ENCODE peak calls at places on chromosomes 12 and 14, in five cellular contexts. One of them, this sample, is unnamed.

GRCh38 chr12:31853520-31853919 is 105.7 kb upstream of the RESF1 start:
- DNase-seq in lower lobe of right lung: no peak
- DNase-seq in mammary epithelial cell: no peak
- DNase-seq in ovary: no peak
- DNase-seq in psoas muscle: no peak
- DNase-seq in this sample: no peak

GRCh38 chr12:122473543-122474323 is 27.0 kb downstream of the ZCCHC8 start:
- DNase-seq in lower lobe of right lung: no peak
- DNase-seq in psoas muscle: no peak
- DNase-seq in mammary epithelial cell: peak
- DNase-seq in ovary: peak
- DNase-seq in this sample: no peak

GRCh38 chr12:3885179-3886094 is 12.2 kb upstream of the PARP11 start:
- DNase-seq in psoas muscle: no peak
- DNase-seq in ovary: no peak
- DNase-seq in mammary epithelial cell: peak
- DNase-seq in lower lobe of right lung: no peak
- DNase-seq in this sample: peak

GRCh38 chr12:124392271-124392990 is 97.5 kb downstream of the RFLNA start:
- DNase-seq in ovary: peak
- DNase-seq in psoas muscle: peak
- DNase-seq in mammary epithelial cell: no peak
- DNase-seq in lower lobe of right lung: peak
- DNase-seq in this sample: no peak

GRCh38 chr12:116287850-116288301 is 10.4 kb upstream of the MED13L start:
- DNase-seq in psoas muscle: no peak
- DNase-seq in ovary: no peak
- DNase-seq in lower lobe of right lung: no peak
- DNase-seq in mammary epithelial cell: no peak
- DNase-seq in this sample: no peak

GRCh38 chr14:58628381-58628780 is 9.4 kb upstream of the DACT1 start:
- DNase-seq in mammary epithelial cell: no peak
- DNase-seq in lower lobe of right lung: no peak
- DNase-seq in ovary: no peak
- DNase-seq in psoas muscle: no peak
- DNase-seq in this sample: no peak

GRCh38 chr12:92468358-92469020 is 234.3 kb upstream of the PLEKHG7 start:
- DNase-seq in psoas muscle: no peak
- DNase-seq in lower lobe of right lung: no peak
- DNase-seq in mammary epithelial cell: no peak
- DNase-seq in ovary: no peak
- DNase-seq in this sample: no peak

GRCh38 chr12:97313471-97314190 is 149.0 kb upstream of the RMST start:
- DNase-seq in mammary epithelial cell: no peak
- DNase-seq in ovary: no peak
- DNase-seq in lower lobe of right lung: no peak
- DNase-seq in psoas muscle: no peak
- DNase-seq in this sample: no peak

GRCh38 chr12:24615967-24616411 is 332.9 kb downstream of the BCAT1 start:
- DNase-seq in lower lobe of right lung: no peak
- DNase-seq in ovary: no peak
- DNase-seq in psoas muscle: no peak
- DNase-seq in mammary epithelial cell: no peak
- DNase-seq in this sample: no peak

GRCh38 chr14:22791302-22791701 is 23.9 kb downstream of the SLC7A7 start:
- DNase-seq in mammary epithelial cell: peak
- DNase-seq in lower lobe of right lung: no peak
- DNase-seq in ovary: no peak
- DNase-seq in psoas muscle: no peak
- DNase-seq in this sample: no peak

GRCh38 chr14:53509845-53510244 is 356.7 kb upstream of the DDHD1 start:
- DNase-seq in psoas muscle: peak
- DNase-seq in lower lobe of right lung: no peak
- DNase-seq in ovary: peak
- DNase-seq in mammary epithelial cell: peak
- DNase-seq in this sample: peak

GRCh38 chr14:26982071-26982470 is 384.2 kb upstream of the NOVA1 start:
- DNase-seq in mammary epithelial cell: no peak
- DNase-seq in psoas muscle: no peak
- DNase-seq in lower lobe of right lung: no peak
- DNase-seq in ovary: no peak
- DNase-seq in this sample: no peak

GRCh38 chr14:102182901-102183619 is 43.4 kb downstream of the WDR20 start:
- DNase-seq in ovary: no peak
- DNase-seq in mammary epithelial cell: no peak
- DNase-seq in psoas muscle: no peak
- DNase-seq in lower lobe of right lung: no peak
- DNase-seq in this sample: no peak

GRCh38 chr12:11344504-11344903 is 34.3 kb upstream of the PRB4 start:
- DNase-seq in ovary: no peak
- DNase-seq in psoas muscle: no peak
- DNase-seq in mammary epithelial cell: no peak
- DNase-seq in lower lobe of right lung: no peak
- DNase-seq in this sample: no peak

GRCh38 chr12:46266869-46267617 is 1.8 kb downstream of the SLC38A1 start:
- DNase-seq in mammary epithelial cell: peak
- DNase-seq in lower lobe of right lung: peak
- DNase-seq in psoas muscle: peak
- DNase-seq in ovary: peak
- DNase-seq in this sample: no peak

GRCh38 chr14:32400480-32400879 is 71.4 kb downstream of the AKAP6 start:
- DNase-seq in lower lobe of right lung: no peak
- DNase-seq in ovary: no peak
- DNase-seq in psoas muscle: no peak
- DNase-seq in mammary epithelial cell: peak
- DNase-seq in this sample: no peak

GRCh38 chr12:43277630-43278267 is 274.3 kb downstream of the ADAMTS20 start:
- DNase-seq in lower lobe of right lung: no peak
- DNase-seq in ovary: no peak
- DNase-seq in psoas muscle: no peak
- DNase-seq in mammary epithelial cell: no peak
- DNase-seq in this sample: no peak

GRCh38 chr12:117032593-117033381 is 66.4 kb downstream of the TESC start:
- DNase-seq in lower lobe of right lung: no peak
- DNase-seq in ovary: peak
- DNase-seq in psoas muscle: no peak
- DNase-seq in mammary epithelial cell: no peak
- DNase-seq in this sample: no peak

GRCh38 chr12:12606793-12607589 is 4.7 kb upstream of the CREBL2 start:
- DNase-seq in ovary: no peak
- DNase-seq in psoas muscle: no peak
- DNase-seq in mammary epithelial cell: peak
- DNase-seq in lower lobe of right lung: no peak
- DNase-seq in this sample: no peak

GRCh38 chr12:101924647-101925046 is 47.3 kb downstream of the DRAM1 start:
- DNase-seq in psoas muscle: no peak
- DNase-seq in ovary: peak
- DNase-seq in lower lobe of right lung: no peak
- DNase-seq in mammary epithelial cell: no peak
- DNase-seq in this sample: no peak

GRCh38 chr12:101925352-101925751 is 48.0 kb downstream of the DRAM1 start:
- DNase-seq in ovary: peak
- DNase-seq in psoas muscle: peak
- DNase-seq in mammary epithelial cell: peak
- DNase-seq in lower lobe of right lung: peak
- DNase-seq in this sample: peak

GRCh38 chr12:101925935-101926334 is 48.6 kb downstream of the DRAM1 start:
- DNase-seq in mammary epithelial cell: no peak
- DNase-seq in psoas muscle: peak
- DNase-seq in lower lobe of right lung: peak
- DNase-seq in ovary: no peak
- DNase-seq in this sample: no peak

GRCh38 chr12:101920906-101921305 is 43.5 kb downstream of the DRAM1 start:
- DNase-seq in lower lobe of right lung: no peak
- DNase-seq in mammary epithelial cell: no peak
- DNase-seq in ovary: no peak
- DNase-seq in psoas muscle: no peak
- DNase-seq in this sample: no peak

GRCh38 chr12:101923049-101923718 is 45.8 kb downstream of the DRAM1 start:
- DNase-seq in ovary: no peak
- DNase-seq in lower lobe of right lung: no peak
- DNase-seq in psoas muscle: no peak
- DNase-seq in mammary epithelial cell: no peak
- DNase-seq in this sample: no peak
- H3K4me3 ChIP-seq in ovary: no peak
- H3K4me3 ChIP-seq in lower lobe of right lung: no peak
- H3K4me3 ChIP-seq in psoas muscle: no peak
- H3K4me3 ChIP-seq in mammary epithelial cell: no peak
- H3K4me3 ChIP-seq in this sample: no peak

DNA sequence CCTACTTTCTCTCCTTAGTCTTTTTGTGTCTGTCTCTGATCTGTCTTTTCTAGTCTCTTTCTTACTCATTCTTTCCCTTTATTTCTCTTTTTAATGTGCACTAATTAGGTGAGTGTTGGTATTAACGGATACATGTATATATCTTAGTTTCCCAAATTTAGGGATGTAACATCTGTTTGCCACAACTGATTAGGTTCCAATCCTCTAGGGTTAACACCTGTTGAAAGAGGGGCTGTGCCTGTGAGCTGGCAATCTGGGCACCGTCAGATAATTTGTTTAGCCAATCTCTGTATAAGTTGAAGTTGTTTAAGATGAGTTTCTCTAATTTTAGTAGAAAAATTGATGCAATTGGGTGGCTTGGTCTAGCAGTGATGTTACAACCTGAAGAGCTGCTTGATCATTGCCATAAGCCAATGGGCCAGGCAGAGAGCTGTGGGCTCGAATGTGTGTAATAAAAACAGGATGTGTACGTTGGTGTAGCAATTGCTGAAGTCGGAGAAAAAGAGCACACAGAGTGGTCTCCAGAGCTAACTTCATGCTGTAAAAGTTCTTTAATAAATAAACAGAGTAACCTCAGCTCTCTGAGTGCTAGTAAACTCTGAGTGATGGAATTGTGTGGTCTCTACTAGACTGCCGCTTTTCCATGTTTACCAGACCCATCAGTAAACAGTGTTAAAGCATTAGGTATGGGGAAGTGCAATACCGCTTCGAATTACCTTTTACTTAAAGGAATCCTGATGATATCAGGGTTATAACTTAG is 18.3 kb upstream of the LYZ start:
- DNase-seq in mammary epithelial cell: no peak
- DNase-seq in ovary: no peak
- DNase-seq in lower lobe of right lung: no peak
- DNase-seq in psoas muscle: no peak
- DNase-seq in this sample: no peak
- TF ChIP-seq CTCF in mammary epithelial cell: no peak
- TF ChIP-seq CTCF in ovary: no peak
- TF ChIP-seq CTCF in lower lobe of right lung: no peak
- TF ChIP-seq CTCF in psoas muscle: no peak
- TF ChIP-seq CTCF in this sample: no peak

DNA sequence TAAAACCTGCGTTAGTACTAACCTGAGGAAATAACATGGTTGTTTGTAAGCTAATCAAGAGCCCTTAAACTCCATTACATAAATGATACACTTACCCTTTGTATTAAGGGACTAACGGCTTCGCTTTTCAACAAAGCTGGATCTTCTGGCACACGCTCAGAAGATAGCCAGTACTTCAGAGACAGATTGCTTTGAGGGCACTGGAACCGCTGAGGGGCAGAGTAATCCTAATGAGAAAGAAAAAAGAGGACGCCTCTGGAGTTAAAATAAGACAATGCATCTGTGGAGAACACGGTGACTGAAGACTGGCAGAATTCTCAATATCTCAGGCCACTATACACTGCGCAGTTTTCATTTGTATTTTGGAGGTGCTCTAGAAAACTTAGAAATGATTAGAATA is 1.5 kb upstream of the KTN1 start:
- DNase-seq in ovary: no peak
- DNase-seq in lower lobe of right lung: no peak
- DNase-seq in psoas muscle: no peak
- DNase-seq in mammary epithelial cell: no peak
- DNase-seq in this sample: no peak
- H3K4me3 ChIP-seq in ovary: peak
- H3K4me3 ChIP-seq in lower lobe of right lung: peak
- H3K4me3 ChIP-seq in psoas muscle: peak
- H3K4me3 ChIP-seq in mammary epithelial cell: no peak
- H3K4me3 ChIP-seq in this sample: peak

GRCh38 chr14:75673345-75673744 is 12.3 kb downstream of the TTLL5 start:
- DNase-seq in ovary: no peak
- DNase-seq in lower lobe of right lung: no peak
- DNase-seq in mammary epithelial cell: no peak
- DNase-seq in psoas muscle: no peak
- DNase-seq in this sample: no peak

GRCh38 chr14:75672588-75673192 is 11.6 kb downstream of the TTLL5 start:
- DNase-seq in lower lobe of right lung: no peak
- DNase-seq in mammary epithelial cell: no peak
- DNase-seq in ovary: no peak
- DNase-seq in psoas muscle: no peak
- DNase-seq in this sample: no peak

DNA sequence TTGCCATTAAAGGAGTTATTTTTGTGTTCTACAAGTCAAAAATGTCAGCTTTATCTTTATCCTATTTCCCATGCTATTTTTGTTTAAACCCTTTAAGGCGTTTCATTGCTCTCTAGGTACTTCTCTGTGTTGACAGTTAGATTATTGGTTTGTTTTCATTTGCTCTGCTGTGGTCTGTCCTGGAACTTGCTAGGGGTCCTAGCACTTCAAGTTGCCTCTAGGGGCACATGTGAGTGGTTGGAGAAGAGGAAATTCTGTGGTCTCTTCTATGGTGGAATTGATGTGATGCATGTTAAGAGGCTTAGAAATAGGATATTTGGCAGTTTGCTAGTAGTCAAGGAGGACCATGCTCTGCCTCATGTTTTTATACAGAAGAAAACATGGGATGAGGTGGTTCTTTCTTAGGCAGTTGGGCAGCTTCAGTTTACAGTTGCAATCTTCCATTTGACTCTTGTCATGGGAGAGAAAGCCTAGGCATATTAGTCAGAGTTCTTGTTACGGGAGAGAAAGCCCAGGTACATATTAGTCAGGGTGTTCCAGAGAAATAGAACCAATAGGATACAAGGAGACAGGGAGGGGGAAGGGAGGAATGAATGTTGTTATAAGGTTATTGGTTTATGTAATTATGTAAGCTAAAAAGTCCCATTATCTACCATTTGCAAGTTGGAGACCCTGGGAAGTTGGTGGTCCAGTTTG is 14.4 kb downstream of the TTLL5 start:
- DNase-seq in mammary epithelial cell: peak
- DNase-seq in ovary: no peak
- DNase-seq in psoas muscle: no peak
- DNase-seq in lower lobe of right lung: no peak
- DNase-seq in this sample: no peak
- TF ChIP-seq CTCF in mammary epithelial cell: peak
- TF ChIP-seq CTCF in ovary: no peak
- TF ChIP-seq CTCF in psoas muscle: no peak
- TF ChIP-seq CTCF in lower lobe of right lung: no peak
- TF ChIP-seq CTCF in this sample: no peak